ENCODE peak calls at places on chromosomes 16 and 17, in six cellular contexts. O is MG63; C is bronchial epithelial cell; J is mammary epithelial cell; R is ovary; F is naive thymus-derived CD4-positive, alpha-beta T cell. S is an unnamed sample. For H3K27me3, the result is how much of the 10 kb centered on the place peaks cover.

GRCh38 chr16:87602821-87603683 is 744 bp downstream of the JPH3 start:
- DNase-seq in R (no peak), J (no peak), F (no peak), O (peak), C (no peak), S (peak)

GRCh38 chr17:48915459-48916282 is 7.5 kb downstream of the UBE2Z start:
- DNase-seq in R (no peak), O (peak), F (no peak), C (peak), J (peak), S (no peak)

GRCh38 chr16:87762620-87763019 is 3.2 kb downstream of the KLHDC4 start:
- DNase-seq in C (no peak), R (no peak), F (no peak), J (no peak), O (no peak), S (no peak)

GRCh38 chr17:44916059-44916780 is 920 bp upstream of the GFAP start:
- DNase-seq in C (peak), F (no peak), R (no peak), O (peak), J (no peak), S (no peak)

GRCh38 chr16:9909072-9909471 is 273.2 kb downstream of the GRIN2A start:
- DNase-seq in O (no peak), F (no peak), J (no peak), C (no peak), R (no peak), S (no peak)

GRCh38 chr16:606656-607307 is 16.9 kb downstream of the RAB40C start:
- DNase-seq in O (no peak), C (no peak), F (no peak), R (no peak), J (no peak), S (no peak)

GRCh38 chr17:47358652-47359051 is 34.9 kb downstream of the EFCAB13 start:
- DNase-seq in C (no peak), J (no peak), O (no peak), R (no peak), F (no peak), S (no peak)

GRCh38 chr17:40283662-40284061 is 4.0 kb upstream of the CDC6 start:
- DNase-seq in C (peak), R (no peak), F (no peak), J (peak), O (no peak), S (no peak)

GRCh38 chr17:81142301-81143199 is 22.8 kb upstream of the PVALEF start:
- DNase-seq in F (peak), R (peak), C (peak), J (peak), O (peak), S (peak)

GRCh38 chr17:65177901-65178300 is 40.7 kb downstream of the RGS9 start:
- DNase-seq in O (no peak), F (no peak), C (peak), R (no peak), J (peak), S (no peak)

GRCh38 chr17:4520881-4521600 is 22.4 kb downstream of the SPNS2 start:
- DNase-seq in C (peak), F (no peak), O (peak), R (no peak), J (peak), S (no peak)

GRCh38 chr16:22360963-22361659 is 13.3 kb downstream of the CDR2 start:
- DNase-seq in O (no peak), C (no peak), J (no peak), F (no peak), R (no peak), S (no peak)

GRCh38 chr17:45038771-45039634 is 12.4 kb downstream of the DCAKD start:
- DNase-seq in J (no peak), R (peak), C (no peak), O (no peak), F (no peak), S (no peak)

GRCh38 chr17:42779942-42780815 is at the start of gene WNK4:
- DNase-seq in O (no peak), J (no peak), C (no peak), R (peak), F (no peak), S (peak)

GRCh38 chr16:4922721-4923342 is 14.1 kb downstream of the PPL start:
- DNase-seq in C (peak), R (no peak), O (no peak), J (peak), F (no peak), S (peak)

GRCh38 chr17:77428901-77429734 is 288.3 kb downstream of the SEC14L1 start:
- DNase-seq in O (no peak), J (no peak), R (no peak), F (no peak), C (no peak), S (no peak)

GRCh38 chr17:44307387-44308186 is 814 bp upstream of the RUNDC3A start:
- DNase-seq in J (peak), C (peak), R (peak), O (peak), F (no peak), S (peak)

GRCh38 chr16:50863673-50864144 is 121.8 kb downstream of the CYLD start:
- DNase-seq in R (no peak), F (no peak), C (no peak), J (no peak), O (no peak), S (no peak)

GRCh38 chr17:9090641-9091096 is 69.4 kb downstream of the NTN1 start:
- DNase-seq in J (no peak), F (no peak), C (no peak), O (peak), R (no peak), S (peak)

GRCh38 chr17:28737770-28738679 is 5.8 kb upstream of the TRAF4 start:
- DNase-seq in O (no peak), J (no peak), R (no peak), F (no peak), C (no peak), S (no peak)

GRCh38 chr16:24198807-24199533 is 57.2 kb upstream of the CACNG3 start:
- DNase-seq in O (no peak), C (no peak), J (no peak), R (no peak), F (no peak), S (no peak)

GRCh38 chr17:40777459-40777858 is 4.9 kb downstream of the KRT27 start:
- DNase-seq in C (no peak), O (no peak), R (no peak), F (no peak), J (no peak), S (no peak)

GRCh38 chr17:38797091-38797490 is 2.3 kb downstream of the PIP4K2B start:
- DNase-seq in R (no peak), F (no peak), O (no peak), C (peak), J (peak), S (no peak)

GRCh38 chr17:82230627-82231311 is 1.9 kb downstream of the SLC16A3 start:
- DNase-seq in R (peak), C (peak), O (peak), F (no peak), J (peak), S (peak)
- H3K4me3 ChIP-seq in R (peak), C (peak), O (peak), F (peak), J (peak), S (peak)

GRCh38 chr16:84860383-84860782 is 40.6 kb downstream of the CRISPLD2 start:
- DNase-seq in F (no peak), J (no peak), R (no peak), O (no peak), C (no peak), S (no peak)

GRCh38 chr16:84861671-84862070 is 41.9 kb downstream of the CRISPLD2 start:
- DNase-seq in F (no peak), C (no peak), J (no peak), R (no peak), O (no peak), S (no peak)

GRCh38 chr16:84862804-84863484 is 43.2 kb downstream of the CRISPLD2 start:
- DNase-seq in J (no peak), R (no peak), O (no peak), C (no peak), F (no peak), S (peak)

GRCh38 chr16:84864266-84864955 is 44.6 kb downstream of the CRISPLD2 start:
- DNase-seq in F (no peak), J (no peak), O (no peak), R (no peak), C (no peak), S (peak)

DNA sequence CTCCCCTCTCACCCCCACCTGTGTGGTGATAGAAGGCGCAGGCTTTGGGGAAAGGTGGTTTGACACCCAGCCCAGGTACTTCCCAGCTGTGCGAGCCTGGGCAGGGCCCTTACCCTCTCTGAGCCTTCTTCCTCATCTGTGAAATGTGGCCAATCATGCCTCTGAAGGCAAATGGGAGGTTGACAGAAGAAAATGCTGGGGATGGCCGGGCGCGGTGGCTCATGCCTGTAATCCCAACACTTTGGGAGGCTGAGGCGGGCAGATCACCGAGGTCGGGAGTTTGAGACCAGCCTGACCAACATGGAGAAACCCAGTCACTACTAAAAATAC is 43.7 kb downstream of the CRISPLD2 start:
- DNase-seq in R (no peak), C (no peak), F (no peak), J (no peak), O (no peak), S (peak)
- H3K27me3 ChIP-seq in R (under half), C (under half), F (under half), J (under half), O (under half), S (under half)

DNA sequence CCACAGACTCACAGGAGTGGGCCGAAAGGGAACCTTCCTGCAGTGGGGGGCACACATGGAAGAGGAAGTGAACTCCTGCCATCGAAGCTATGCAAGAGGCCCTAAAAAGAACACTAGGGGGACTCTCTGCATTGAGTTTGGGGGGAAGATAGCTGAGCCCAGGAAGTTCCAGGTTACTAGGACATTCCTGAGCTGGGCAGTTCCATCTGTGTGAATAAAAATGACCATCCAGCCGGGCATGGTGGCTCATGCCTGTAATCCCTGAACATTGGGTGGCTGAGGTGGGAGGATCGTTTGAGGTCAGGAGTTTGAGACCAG is 211.8 kb downstream of the ZNF423 start:
- DNase-seq in F (no peak), C (no peak), J (no peak), R (no peak), O (no peak), S (peak)
- H3K4me3 ChIP-seq in F (no peak), C (no peak), J (no peak), R (no peak), O (no peak), S (no peak)

GRCh38 chr17:2004435-2004952 is 20.6 kb downstream of the RTN4RL1 start:
- DNase-seq in J (no peak), R (peak), O (no peak), C (no peak), F (no peak), S (no peak)
- H3K27me3 ChIP-seq in J (under half), R (under half), O (under half), C (under half), F (under half), S (under half)

S was measured in H7.